ENCODE peak calls at places on chromosomes 2 and 18, in four cellular contexts. W, A, U and G are unnamed samples.

GRCh38 chr2:68483011-68483410 is 15.6 kb downstream of the APLF start:
- DNase-seq in W (no peak), A (no peak), U (no peak), G (no peak)

GRCh38 chr2:35821675-35822074 is 533.9 kb upstream of the CRIM1 start:
- DNase-seq in W (no peak), A (no peak), U (no peak), G (no peak)

GRCh38 chr2:208549546-208550158 is 143.1 kb downstream of the PTH2R start:
- DNase-seq in W (no peak), A (no peak), U (no peak), G (no peak)

GRCh38 chr2:63627866-63628265 is 39.1 kb downstream of the MDH1 start:
- DNase-seq in W (no peak), A (no peak), U (no peak), G (no peak)

GRCh38 chr18:36314098-36314497 is 16.6 kb downstream of the FHOD3 start:
- DNase-seq in W (no peak), A (no peak), U (peak; percentile 91), G (no peak)

GRCh38 chr2:75528221-75528977 is 32.3 kb downstream of the EVA1A start:
- DNase-seq in W (no peak), A (no peak), U (no peak), G (no peak)

GRCh38 chr2:172250801-172251200 is 148.1 kb upstream of the DLX2 start:
- DNase-seq in W (no peak), A (no peak), U (no peak), G (no peak)

GRCh38 chr2:69437751-69438154 is 518 bp upstream of the NFU1 start:
- DNase-seq in W (no peak), A (no peak), U (no peak), G (peak; percentile 34)

GRCh38 chr2:71897836-71898235 is 249.8 kb downstream of the CYP26B1 start:
- DNase-seq in W (no peak), A (no peak), U (no peak), G (no peak)

GRCh38 chr2:228731517-228731916 is 539.6 kb downstream of the PID1 start:
- DNase-seq in W (no peak), A (no peak), U (peak; percentile 83), G (no peak)

GRCh38 chr2:196184919-196185318 is 13.5 kb upstream of the STK17B start:
- DNase-seq in W (no peak), A (no peak), U (no peak), G (no peak)

GRCh38 chr2:240986787-240987411 is 11.5 kb upstream of the SNED1 start:
- DNase-seq in W (no peak), A (no peak), U (peak; percentile 81), G (no peak)

GRCh38 chr2:71120195-71120594 is 9.8 kb downstream of the MCEE start:
- DNase-seq in W (no peak), A (no peak), U (no peak), G (no peak)

GRCh38 chr2:88828397-88829137 is 137.1 kb downstream of the RPIA start:
- DNase-seq in W (no peak), A (no peak), U (peak; percentile 57), G (no peak)

GRCh38 chr18:72223733-72224132 is 320.4 kb downstream of the CBLN2 start:
- DNase-seq in W (no peak), A (no peak), U (no peak), G (no peak)

GRCh38 chr2:231397011-231397927 is 1.8 kb downstream of the B3GNT7 start:
- DNase-seq in W (no peak), A (no peak), U (no peak), G (no peak)

GRCh38 chr2:28662044-28662443 is 89.6 kb upstream of the PPP1CB start:
- DNase-seq in W (no peak), A (no peak), U (no peak), G (no peak)